ENCODE peak calls at places on chromosomes 5 and 9, in seven cellular contexts. One of them, this sample, is unnamed.

GRCh38 chr5:94524841-94525697 is 93.3 kb downstream of the KIAA0825 start:
- DNase-seq in KBM-7: peak
- DNase-seq in EH: peak
- DNase-seq in esophagus squamous epithelium: no peak
- DNase-seq in A549: peak
- DNase-seq in heart right ventricle: no peak
- DNase-seq in DMS53: peak
- DNase-seq in this sample: peak

GRCh38 chr5:140295414-140295813 is 7.5 kb downstream of the PFDN1 start:
- DNase-seq in KBM-7: peak
- DNase-seq in EH: peak
- DNase-seq in esophagus squamous epithelium: no peak
- DNase-seq in A549: peak
- DNase-seq in heart right ventricle: peak
- DNase-seq in DMS53: peak
- DNase-seq in this sample: peak

GRCh38 chr9:123365287-123365880 is 9.4 kb downstream of the CRB2 start:
- DNase-seq in KBM-7: no peak
- DNase-seq in EH: no peak
- DNase-seq in esophagus squamous epithelium: no peak
- DNase-seq in A549: peak
- DNase-seq in heart right ventricle: no peak
- DNase-seq in DMS53: peak
- DNase-seq in this sample: peak

GRCh38 chr9:16223074-16223871 is 647.2 kb downstream of the BNC2 start:
- DNase-seq in KBM-7: no peak
- DNase-seq in EH: peak
- DNase-seq in esophagus squamous epithelium: no peak
- DNase-seq in A549: peak
- DNase-seq in heart right ventricle: no peak
- DNase-seq in DMS53: peak
- DNase-seq in this sample: no peak

GRCh38 chr5:54756796-54757402 is 228.5 kb downstream of the ESM1 start:
- DNase-seq in KBM-7: no peak
- DNase-seq in EH: peak
- DNase-seq in esophagus squamous epithelium: no peak
- DNase-seq in A549: no peak
- DNase-seq in heart right ventricle: no peak
- DNase-seq in DMS53: no peak
- DNase-seq in this sample: no peak

GRCh38 chr5:156383510-156383909 is 56.5 kb downstream of the SGCD start:
- DNase-seq in KBM-7: no peak
- DNase-seq in EH: peak
- DNase-seq in esophagus squamous epithelium: no peak
- DNase-seq in A549: no peak
- DNase-seq in heart right ventricle: no peak
- DNase-seq in DMS53: no peak
- DNase-seq in this sample: no peak

GRCh38 chr9:73371801-73372200 is 220.1 kb downstream of the ANXA1 start:
- DNase-seq in KBM-7: no peak
- DNase-seq in EH: no peak
- DNase-seq in esophagus squamous epithelium: no peak
- DNase-seq in A549: no peak
- DNase-seq in heart right ventricle: no peak
- DNase-seq in DMS53: no peak
- DNase-seq in this sample: no peak

GRCh38 chr5:127012933-127013332 is 17.4 kb downstream of the MARCHF3 start:
- DNase-seq in KBM-7: no peak
- DNase-seq in EH: peak
- DNase-seq in esophagus squamous epithelium: no peak
- DNase-seq in A549: no peak
- DNase-seq in heart right ventricle: no peak
- DNase-seq in DMS53: no peak
- DNase-seq in this sample: no peak

GRCh38 chr9:87640385-87640795 is 85.5 kb upstream of the CTSL start:
- DNase-seq in KBM-7: no peak
- DNase-seq in EH: peak
- DNase-seq in esophagus squamous epithelium: no peak
- DNase-seq in A549: no peak
- DNase-seq in heart right ventricle: peak
- DNase-seq in DMS53: no peak
- DNase-seq in this sample: no peak

GRCh38 chr5:116930628-116931027 is 356.0 kb upstream of the SEMA6A start:
- DNase-seq in KBM-7: no peak
- DNase-seq in EH: no peak
- DNase-seq in esophagus squamous epithelium: no peak
- DNase-seq in A549: no peak
- DNase-seq in heart right ventricle: no peak
- DNase-seq in DMS53: no peak
- DNase-seq in this sample: no peak